ENCODE peak calls at places on chromosomes 2 and 18, in eight cellular contexts. T is fibroblast of the aortic adventitia; K is heart left ventricle; E is ELR; H is tibial artery; Q is psoas muscle; Y is stimulated activated CD8-positive, alpha-beta memory T cell treated with anti-CD3 and anti-CD28 coated beads, Interleukin-15, amount 100 ng/mL, for 24 hours; X is RPMI8226. I is an unnamed sample.
A peak's percentile ranks its signal among the peaks of the same experiment; 100 is the strongest.

GRCh38 chr2:168278424-168278888 is 31.1 kb upstream of the STK39 start:
- DNase-seq in E (peak; percentile 64), X (no peak), Y (no peak), K (no peak), H (no peak), T (peak; percentile 7), Q (no peak), I (no peak)

GRCh38 chr2:215685218-215685962 is 249.5 kb upstream of the FN1 start:
- DNase-seq in H (no peak), Y (no peak), T (peak; percentile 44), X (no peak), E (no peak), Q (no peak), K (no peak), I (no peak)

GRCh38 chr18:71583291-71583690 is 960.9 kb downstream of the CBLN2 start:
- DNase-seq in Y (no peak), T (peak; percentile 14), Q (no peak), H (no peak), E (no peak), K (no peak), X (no peak), I (no peak)

GRCh38 chr2:234682492-234683228 is 185.8 kb upstream of the ARL4C start:
- DNase-seq in T (peak; percentile 31), E (peak; percentile 64), Y (no peak), K (no peak), X (no peak), H (no peak), Q (no peak), I (no peak)

GRCh38 chr18:66495844-66496243 is 108.0 kb downstream of the CDH19 start:
- DNase-seq in H (no peak), Y (no peak), Q (peak; percentile 51), T (no peak), E (peak; percentile 6), X (peak; percentile 77), K (peak; percentile 24), I (no peak)

GRCh38 chr2:164841719-164842623 is at the start of gene COBLL1:
- DNase-seq in Q (peak; percentile 79), X (peak; percentile 85), K (peak; percentile 83), E (peak; percentile 77), Y (no peak), T (peak; percentile 66), H (peak; percentile 78), I (peak; percentile 86)

GRCh38 chr18:55510809-55511208 is 77.2 kb downstream of the TCF4 start:
- DNase-seq in Y (no peak), H (peak; percentile 25), X (peak; percentile 9), K (peak; percentile 72), E (peak; percentile 91), T (peak; percentile 89), Q (no peak), I (no peak)

GRCh38 chr2:232581725-232582124 is 31.2 kb downstream of the EIF4E2 start:
- DNase-seq in H (no peak), E (no peak), Y (no peak), K (no peak), Q (no peak), T (no peak), X (no peak), I (no peak)

I was measured in aorta.